ENCODE peak calls at places on chromosome 15, in five cellular contexts. Z, S, M, L and W are unnamed samples.

GRCh38 chr15:83930813-83931212 is 276.9 kb downstream of the ADAMTSL3 start:
- DNase-seq in L (no peak), S (no peak), Z (peak; percentile 78), M (no peak), W (no peak)

GRCh38 chr15:88498991-88499390 is 31.5 kb downstream of the MRPS11 start:
- DNase-seq in L (no peak), M (no peak), S (no peak), Z (no peak), W (no peak)

GRCh38 chr15:98143116-98143515 is 182.6 kb downstream of the ARRDC4 start:
- DNase-seq in M (no peak), Z (no peak), L (no peak), S (no peak), W (no peak)

GRCh38 chr15:65963911-65964482 is 94.7 kb downstream of the RAB11A start:
- DNase-seq in Z (no peak), S (no peak), M (no peak), L (no peak), W (no peak)

GRCh38 chr15:85709250-85709649 is 85.5 kb downstream of the KLHL25 start:
- DNase-seq in S (no peak), M (no peak), Z (no peak), L (no peak), W (no peak)

GRCh38 chr15:92654662-92655061 is 913 bp downstream of the FAM174B start:
- DNase-seq in M (no peak), Z (no peak), S (no peak), L (peak; percentile 42), W (no peak)

GRCh38 chr15:65913631-65914199 is 44.4 kb downstream of the RAB11A start:
- DNase-seq in L (no peak), M (no peak), Z (no peak), S (no peak), W (no peak)

GRCh38 chr15:34855397-34855796 is 60.0 kb upstream of the ACTC1 start:
- DNase-seq in M (peak; percentile 79), S (no peak), Z (no peak), L (no peak), W (no peak)

GRCh38 chr15:60751985-60752952 is 273.3 kb upstream of the ICE2 start:
- DNase-seq in S (no peak), Z (peak; percentile 96), L (no peak), M (peak; percentile 85), W (no peak)

GRCh38 chr15:24878153-24878552 is 76.6 kb upstream of the SNRPN start:
- DNase-seq in M (peak; percentile 61), L (no peak), S (no peak), Z (peak; percentile 38), W (no peak)

GRCh38 chr15:24068102-24068501 is 381.0 kb upstream of the NDN start:
- DNase-seq in S (no peak), Z (no peak), L (no peak), M (no peak), W (no peak)

GRCh38 chr15:99969261-99969960 is 236.2 kb upstream of the LYSMD4 start:
- DNase-seq in S (no peak), M (no peak), L (no peak), Z (no peak), W (no peak)

GRCh38 chr15:71202712-71203111 is 87.4 kb downstream of the THSD4 start:
- DNase-seq in L (no peak), M (no peak), S (no peak), Z (no peak), W (no peak)

GRCh38 chr15:45795487-45796069 is 160.7 kb downstream of the SQOR start:
- DNase-seq in L (no peak), S (no peak), M (peak; percentile 24), Z (peak; percentile 52), W (no peak)

GRCh38 chr15:51368751-51369450 is 27.4 kb downstream of the GLDN start:
- DNase-seq in M (peak; percentile 93), S (no peak), L (no peak), Z (peak; percentile 42), W (no peak)

GRCh38 chr15:99614749-99615288 is 49.0 kb downstream of the MEF2A start:
- DNase-seq in S (no peak), Z (no peak), M (no peak), L (no peak), W (no peak)

GRCh38 chr15:72161351-72162132 is 36.0 kb downstream of the GRAMD2A start:
- DNase-seq in S (no peak), Z (no peak), L (peak; percentile 39), M (no peak), W (no peak)

GRCh38 chr15:65029736-65030208 is 333 bp upstream of the MTFMT start:
- DNase-seq in S (no peak), M (no peak), L (no peak), Z (no peak), W (no peak)

GRCh38 chr15:70356919-70357318 is 259.2 kb upstream of the TLE3 start:
- DNase-seq in Z (no peak), S (no peak), L (no peak), M (no peak), W (no peak)

GRCh38 chr15:39365161-39365560 is 215.7 kb upstream of the THBS1 start:
- DNase-seq in S (no peak), Z (no peak), L (no peak), M (peak; percentile 29), W (no peak)

GRCh38 chr15:84681822-84682221 is 23.8 kb upstream of the NMB start:
- DNase-seq in Z (no peak), M (peak; percentile 49), S (no peak), L (no peak), W (no peak)

GRCh38 chr15:73388256-73388781 is 19.6 kb upstream of the HCN4 start:
- DNase-seq in M (peak; percentile 68), L (no peak), S (peak; percentile 72), Z (peak; percentile 26), W (no peak)

GRCh38 chr15:79640206-79640605 is 208.1 kb downstream of the MINAR1 start:
- DNase-seq in L (no peak), S (peak; percentile 66), M (peak; percentile 84), Z (peak; percentile 7), W (no peak)

GRCh38 chr15:64783796-64784195 is 8.4 kb upstream of the RBPMS2 start:
- DNase-seq in Z (no peak), M (no peak), S (no peak), L (no peak), W (no peak)

GRCh38 chr15:60134609-60135008 is 130.5 kb downstream of the FOXB1 start:
- DNase-seq in M (no peak), L (no peak), S (peak; percentile 25), Z (no peak), W (no peak)

GRCh38 chr15:90818251-90819210 is 49.9 kb upstream of the FURIN start:
- DNase-seq in S (no peak), M (no peak), L (peak; percentile 53), Z (peak; percentile 22), W (peak; percentile 35)
- TF ChIP-seq MAFK in S (no peak), M (no peak), L (no peak), Z (no peak), W (no peak)

GRCh38 chr15:62740141-62741004 is 302.2 kb upstream of the TPM1 start:
- DNase-seq in L (no peak), S (peak; percentile 28), Z (no peak), M (peak; percentile 54), W (no peak)
- TF ChIP-seq MAFK in L (no peak), S (no peak), Z (no peak), M (no peak), W (no peak)

GRCh38 chr15:43529587-43530345 is 12.4 kb downstream of the MAP1A start:
- DNase-seq in Z (no peak), S (no peak), M (no peak), L (no peak), W (no peak)

GRCh38 chr15:43528542-43529007 is 11.2 kb downstream of the MAP1A start:
- DNase-seq in S (no peak), Z (no peak), L (no peak), M (no peak), W (no peak)

GRCh38 chr15:43529141-43529540 is 11.7 kb downstream of the MAP1A start:
- DNase-seq in L (no peak), S (no peak), Z (no peak), M (no peak), W (no peak)

GRCh38 chr15:43527802-43528541 is 10.6 kb downstream of the MAP1A start:
- DNase-seq in L (no peak), Z (no peak), M (no peak), S (no peak), W (no peak)

GRCh38 chr15:43531018-43531667 is 13.7 kb downstream of the MAP1A start:
- DNase-seq in M (no peak), Z (no peak), S (no peak), L (no peak), W (no peak)
- TF ChIP-seq MAFK in M (no peak), Z (no peak), S (no peak), L (no peak), W (no peak)

GRCh38 chr15:58474741-58475323 is 43.0 kb downstream of the LIPC start:
- DNase-seq in S (no peak), L (no peak), Z (no peak), M (no peak), W (no peak)

GRCh38 chr15:58471341-58471740 is 39.5 kb downstream of the LIPC start:
- DNase-seq in L (no peak), S (no peak), Z (no peak), M (no peak), W (no peak)

GRCh38 chr15:58472221-58472620 is 40.4 kb downstream of the LIPC start:
- DNase-seq in Z (no peak), M (no peak), S (no peak), L (no peak), W (no peak)

GRCh38 chr15:58473720-58474119 is 41.9 kb downstream of the LIPC start:
- DNase-seq in Z (no peak), L (no peak), S (peak; percentile 44), M (peak; percentile 89), W (no peak)

DNA sequence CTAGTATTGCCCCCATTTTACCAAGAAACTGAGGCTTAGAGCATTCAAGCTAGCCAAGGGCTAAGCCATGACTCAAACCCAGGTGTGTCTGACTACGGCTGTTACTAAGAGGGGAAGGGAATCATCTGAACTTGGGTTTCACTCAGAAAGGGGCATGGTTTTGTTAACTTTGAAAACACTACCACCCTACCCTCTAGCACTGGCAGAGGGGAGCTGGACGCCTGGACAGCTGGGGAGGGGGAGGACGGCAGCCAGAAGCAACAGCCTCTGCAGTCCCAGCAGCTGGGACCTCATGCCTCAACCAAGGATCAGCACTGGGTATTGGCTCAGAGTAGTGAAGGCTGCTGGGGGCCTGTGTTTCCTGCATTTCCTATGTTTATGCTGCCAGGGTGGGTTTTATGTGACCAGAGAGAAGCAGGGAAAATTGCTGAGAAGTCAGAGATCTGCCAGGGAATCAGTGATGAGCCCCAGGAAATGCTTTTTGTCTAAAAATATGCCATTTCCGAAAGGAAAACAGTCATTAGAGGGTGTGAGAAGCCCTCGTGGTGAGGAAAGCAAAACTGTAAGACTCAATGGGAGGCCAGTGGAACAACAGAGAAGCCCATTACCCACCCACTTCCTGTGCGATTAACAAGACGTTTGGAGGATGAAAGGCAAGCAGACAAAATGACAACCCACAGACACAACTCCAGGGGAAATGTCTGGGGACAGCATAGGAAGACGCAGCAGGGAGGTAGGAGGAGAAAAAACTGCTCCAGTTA is 41.2 kb downstream of the LIPC start:
- DNase-seq in S (no peak), L (no peak), M (peak; percentile 53), Z (no peak), W (no peak)
- TF ChIP-seq MAFK in S (no peak), L (no peak), M (no peak), Z (no peak), W (no peak)